ENCODE peak calls at places on chromosomes 1 and 21, in nine cellular contexts. One of them, this sample, is unnamed.
A peak's percentile ranks its signal among the peaks of the same experiment; 100 is the strongest.

GRCh38 chr1:19344372-19344810 is 32.3 kb downstream of the SLC66A1 start:
- DNase-seq in Peyer's patch: peak; percentile 36
- DNase-seq in transverse colon: peak; percentile 63
- DNase-seq in HFFc6: no peak
- DNase-seq in Calu3: peak; percentile 57
- DNase-seq in WTC11: peak; percentile 81
- DNase-seq in brain microvascular endothelial cell: no peak
- DNase-seq in AG09319: no peak
- DNase-seq in IMR-90: peak; percentile 28
- DNase-seq in this sample: peak; percentile 67

GRCh38 chr1:16226495-16227179 is 10.3 kb downstream of the CPLANE2 start:
- DNase-seq in Peyer's patch: no peak
- DNase-seq in transverse colon: peak; percentile 58
- DNase-seq in HFFc6: no peak
- DNase-seq in Calu3: no peak
- DNase-seq in WTC11: peak; percentile 91
- DNase-seq in brain microvascular endothelial cell: no peak
- DNase-seq in AG09319: no peak
- DNase-seq in IMR-90: no peak
- DNase-seq in this sample: no peak

GRCh38 chr1:241142493-241142892 is 214.5 kb downstream of the RGS7 start:
- DNase-seq in Peyer's patch: no peak
- DNase-seq in transverse colon: no peak
- DNase-seq in HFFc6: no peak
- DNase-seq in Calu3: no peak
- DNase-seq in WTC11: peak; percentile 23
- DNase-seq in brain microvascular endothelial cell: no peak
- DNase-seq in AG09319: no peak
- DNase-seq in IMR-90: no peak
- DNase-seq in this sample: no peak

GRCh38 chr21:29175408-29176147 is 45.1 kb downstream of the MAP3K7CL start:
- DNase-seq in Peyer's patch: no peak
- DNase-seq in transverse colon: no peak
- DNase-seq in HFFc6: no peak
- DNase-seq in Calu3: no peak
- DNase-seq in WTC11: no peak
- DNase-seq in brain microvascular endothelial cell: peak; percentile 84
- DNase-seq in AG09319: peak; percentile 73
- DNase-seq in IMR-90: peak; percentile 75
- DNase-seq in this sample: no peak

GRCh38 chr1:167630568-167631385 is 745 bp downstream of the RCSD1 start:
- DNase-seq in Peyer's patch: no peak
- DNase-seq in transverse colon: peak; percentile 46
- DNase-seq in HFFc6: no peak
- DNase-seq in Calu3: no peak
- DNase-seq in WTC11: no peak
- DNase-seq in brain microvascular endothelial cell: no peak
- DNase-seq in AG09319: no peak
- DNase-seq in IMR-90: no peak
- DNase-seq in this sample: peak; percentile 45

GRCh38 chr21:25273945-25274344 is 333.3 kb downstream of the MRPL39 start:
- DNase-seq in Peyer's patch: no peak
- DNase-seq in transverse colon: no peak
- DNase-seq in HFFc6: no peak
- DNase-seq in Calu3: no peak
- DNase-seq in WTC11: no peak
- DNase-seq in brain microvascular endothelial cell: no peak
- DNase-seq in AG09319: no peak
- DNase-seq in IMR-90: no peak
- DNase-seq in this sample: no peak

GRCh38 chr1:234727018-234727757 is 117.2 kb upstream of the IRF2BP2 start:
- DNase-seq in Peyer's patch: no peak
- DNase-seq in transverse colon: no peak
- DNase-seq in HFFc6: no peak
- DNase-seq in Calu3: no peak
- DNase-seq in WTC11: no peak
- DNase-seq in brain microvascular endothelial cell: peak; percentile 35
- DNase-seq in AG09319: no peak
- DNase-seq in IMR-90: peak; percentile 29
- DNase-seq in this sample: peak; percentile 64

GRCh38 chr1:30423570-30423969 is 299.8 kb downstream of the MATN1 start:
- DNase-seq in Peyer's patch: no peak
- DNase-seq in transverse colon: no peak
- DNase-seq in HFFc6: no peak
- DNase-seq in Calu3: no peak
- DNase-seq in WTC11: no peak
- DNase-seq in brain microvascular endothelial cell: no peak
- DNase-seq in AG09319: no peak
- DNase-seq in IMR-90: no peak
- DNase-seq in this sample: no peak

GRCh38 chr21:42480736-42481135 is 15.3 kb downstream of the RSPH1 start:
- DNase-seq in Peyer's patch: no peak
- DNase-seq in transverse colon: no peak
- DNase-seq in HFFc6: no peak
- DNase-seq in Calu3: no peak
- DNase-seq in WTC11: no peak
- DNase-seq in brain microvascular endothelial cell: no peak
- DNase-seq in AG09319: no peak
- DNase-seq in IMR-90: no peak
- DNase-seq in this sample: no peak

GRCh38 chr1:164794310-164794709 is 235.3 kb downstream of the PBX1 start:
- DNase-seq in Peyer's patch: no peak
- DNase-seq in transverse colon: no peak
- DNase-seq in HFFc6: peak; percentile 84
- DNase-seq in Calu3: peak; percentile 23
- DNase-seq in WTC11: no peak
- DNase-seq in brain microvascular endothelial cell: peak; percentile 90
- DNase-seq in AG09319: peak; percentile 84
- DNase-seq in IMR-90: peak; percentile 94
- DNase-seq in this sample: no peak

GRCh38 chr1:54370287-54371003 is 35.7 kb downstream of the SSBP3 start:
- DNase-seq in Peyer's patch: no peak
- DNase-seq in transverse colon: no peak
- DNase-seq in HFFc6: no peak
- DNase-seq in Calu3: no peak
- DNase-seq in WTC11: no peak
- DNase-seq in brain microvascular endothelial cell: no peak
- DNase-seq in AG09319: no peak
- DNase-seq in IMR-90: no peak
- DNase-seq in this sample: no peak

GRCh38 chr1:204211021-204211420 is 2.8 kb downstream of the GOLT1A start:
- DNase-seq in Peyer's patch: no peak
- DNase-seq in transverse colon: no peak
- DNase-seq in HFFc6: no peak
- DNase-seq in Calu3: no peak
- DNase-seq in WTC11: no peak
- DNase-seq in brain microvascular endothelial cell: no peak
- DNase-seq in AG09319: no peak
- DNase-seq in IMR-90: no peak
- DNase-seq in this sample: no peak

GRCh38 chr1:204216236-204216635 is 2.4 kb upstream of the GOLT1A start:
- DNase-seq in Peyer's patch: no peak
- DNase-seq in transverse colon: no peak
- DNase-seq in HFFc6: no peak
- DNase-seq in Calu3: no peak
- DNase-seq in WTC11: no peak
- DNase-seq in brain microvascular endothelial cell: no peak
- DNase-seq in AG09319: no peak
- DNase-seq in IMR-90: no peak
- DNase-seq in this sample: no peak

GRCh38 chr1:204212715-204213114 is 1.1 kb downstream of the GOLT1A start:
- DNase-seq in Peyer's patch: no peak
- DNase-seq in transverse colon: no peak
- DNase-seq in HFFc6: no peak
- DNase-seq in Calu3: no peak
- DNase-seq in WTC11: no peak
- DNase-seq in brain microvascular endothelial cell: no peak
- DNase-seq in AG09319: no peak
- DNase-seq in IMR-90: no peak
- DNase-seq in this sample: no peak

GRCh38 chr1:204216880-204217647 is 3.3 kb upstream of the GOLT1A start:
- DNase-seq in Peyer's patch: no peak
- DNase-seq in transverse colon: no peak
- DNase-seq in HFFc6: no peak
- DNase-seq in Calu3: no peak
- DNase-seq in WTC11: no peak
- DNase-seq in brain microvascular endothelial cell: no peak
- DNase-seq in AG09319: no peak
- DNase-seq in IMR-90: no peak
- DNase-seq in this sample: no peak

GRCh38 chr1:204213668-204214662 is at the start of gene GOLT1A:
- DNase-seq in Peyer's patch: no peak
- DNase-seq in transverse colon: peak; percentile 90
- DNase-seq in HFFc6: peak; percentile 87
- DNase-seq in Calu3: peak; percentile 92
- DNase-seq in WTC11: peak; percentile 93
- DNase-seq in brain microvascular endothelial cell: peak; percentile 46
- DNase-seq in AG09319: peak; percentile 69
- DNase-seq in IMR-90: peak; percentile 87
- DNase-seq in this sample: peak; percentile 82
- TF ChIP-seq CTCF in Peyer's patch: peak; percentile 40
- TF ChIP-seq CTCF in transverse colon: peak; percentile 57
- TF ChIP-seq CTCF in HFFc6: peak; percentile 83
- TF ChIP-seq CTCF in Calu3: no peak
- TF ChIP-seq CTCF in WTC11: peak; percentile 47
- TF ChIP-seq CTCF in brain microvascular endothelial cell: peak; percentile 80
- TF ChIP-seq CTCF in AG09319: peak; percentile 94
- TF ChIP-seq CTCF in IMR-90: peak; percentile 86
- TF ChIP-seq CTCF in this sample: no peak

DNA sequence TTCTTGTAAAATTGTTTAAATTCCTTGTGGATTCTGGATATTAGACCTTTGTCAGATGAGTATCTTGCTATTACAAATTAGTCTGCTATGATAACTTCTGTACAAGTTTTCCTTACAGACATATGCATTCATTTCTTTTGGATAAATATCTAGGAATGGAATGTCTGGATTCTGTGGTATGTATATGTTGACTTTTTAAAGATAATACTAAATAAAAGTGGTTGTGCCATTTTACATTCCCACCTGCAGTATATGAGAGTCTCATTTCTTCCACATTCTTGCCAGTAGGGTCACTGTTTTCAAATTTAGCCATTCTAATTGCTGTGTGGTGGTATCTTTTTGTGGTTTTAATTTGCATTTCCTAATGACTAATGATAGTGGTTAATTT is 53.9 kb downstream of the SYDE2 start:
- DNase-seq in Peyer's patch: no peak
- DNase-seq in transverse colon: no peak
- DNase-seq in HFFc6: peak; percentile 60
- DNase-seq in Calu3: no peak
- DNase-seq in WTC11: no peak
- DNase-seq in brain microvascular endothelial cell: no peak
- DNase-seq in AG09319: no peak
- DNase-seq in IMR-90: peak; percentile 72
- DNase-seq in this sample: no peak
- TF ChIP-seq CTCF in Peyer's patch: no peak
- TF ChIP-seq CTCF in transverse colon: no peak
- TF ChIP-seq CTCF in HFFc6: peak; percentile 73
- TF ChIP-seq CTCF in Calu3: peak; percentile 18
- TF ChIP-seq CTCF in WTC11: no peak
- TF ChIP-seq CTCF in brain microvascular endothelial cell: peak; percentile 13
- TF ChIP-seq CTCF in AG09319: no peak
- TF ChIP-seq CTCF in IMR-90: peak; percentile 47
- TF ChIP-seq CTCF in this sample: no peak

GRCh38 chr1:6440198-6441126 is 15.9 kb downstream of the ESPN start:
- DNase-seq in Peyer's patch: peak; percentile 49
- DNase-seq in transverse colon: peak; percentile 87
- DNase-seq in HFFc6: peak; percentile 21
- DNase-seq in Calu3: peak; percentile 75
- DNase-seq in WTC11: peak; percentile 87
- DNase-seq in brain microvascular endothelial cell: no peak
- DNase-seq in AG09319: no peak
- DNase-seq in IMR-90: peak; percentile 22
- DNase-seq in this sample: peak; percentile 73
- TF ChIP-seq CTCF in Peyer's patch: peak; percentile 42
- TF ChIP-seq CTCF in transverse colon: peak; percentile 11
- TF ChIP-seq CTCF in HFFc6: peak; percentile 66
- TF ChIP-seq CTCF in Calu3: peak; percentile 29
- TF ChIP-seq CTCF in WTC11: peak; percentile 51
- TF ChIP-seq CTCF in brain microvascular endothelial cell: no peak
- TF ChIP-seq CTCF in AG09319: no peak
- TF ChIP-seq CTCF in IMR-90: peak; percentile 24
- TF ChIP-seq CTCF in this sample: peak; percentile 11

DNA sequence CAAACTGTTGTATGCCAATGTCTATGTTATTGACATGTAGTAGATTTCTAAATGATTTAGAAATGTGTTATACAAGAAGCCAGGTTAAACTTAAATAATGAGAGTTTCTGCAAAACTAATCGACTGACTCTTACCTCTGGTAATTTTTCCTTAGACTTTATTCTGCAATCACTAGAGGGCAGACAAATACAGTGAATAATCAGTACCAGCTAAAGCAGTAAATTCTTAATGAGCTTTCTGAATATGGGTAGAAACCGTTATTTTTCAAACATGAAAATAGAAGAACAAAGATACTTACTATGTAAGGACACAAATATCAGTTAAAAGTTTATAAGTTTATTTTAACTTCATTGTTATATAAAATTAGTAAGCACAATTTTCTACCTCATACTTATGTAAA is 97.9 kb upstream of the RGS1 start:
- DNase-seq in Peyer's patch: no peak
- DNase-seq in transverse colon: no peak
- DNase-seq in HFFc6: peak; percentile 63
- DNase-seq in Calu3: no peak
- DNase-seq in WTC11: no peak
- DNase-seq in brain microvascular endothelial cell: no peak
- DNase-seq in AG09319: no peak
- DNase-seq in IMR-90: peak; percentile 63
- DNase-seq in this sample: peak; percentile 31
- TF ChIP-seq CTCF in Peyer's patch: peak; percentile 46
- TF ChIP-seq CTCF in transverse colon: peak; percentile 48
- TF ChIP-seq CTCF in HFFc6: peak; percentile 82
- TF ChIP-seq CTCF in Calu3: peak; percentile 20
- TF ChIP-seq CTCF in WTC11: no peak
- TF ChIP-seq CTCF in brain microvascular endothelial cell: peak; percentile 17
- TF ChIP-seq CTCF in AG09319: peak; percentile 55
- TF ChIP-seq CTCF in IMR-90: peak; percentile 77
- TF ChIP-seq CTCF in this sample: peak; percentile 61